ENCODE peak calls at places on chromosome 2, in ten cellular contexts. One of them, this sample, is unnamed.

GRCh38 chr2:127175821-127176354 is 44.2 kb downstream of the CYP27C1 start:
- DNase-seq in central memory CD4-positive, alpha-beta T cell: no peak
- DNase-seq in mesenteric fat pad: no peak
- DNase-seq in heart left ventricle: no peak
- DNase-seq in EL: peak; percentile 45
- DNase-seq in psoas muscle: no peak
- DNase-seq in activated T-cell treated with anti-CD3 and anti-CD28 coated beads for 4 hours: no peak
- DNase-seq in brain microvascular endothelial cell: no peak
- DNase-seq in OCI-M1: no peak
- DNase-seq in T1000: peak; percentile 65
- DNase-seq in this sample: no peak

GRCh38 chr2:31267437-31268120 is 33.6 kb downstream of the EHD3 start:
- DNase-seq in central memory CD4-positive, alpha-beta T cell: no peak
- DNase-seq in mesenteric fat pad: no peak
- DNase-seq in heart left ventricle: no peak
- DNase-seq in EL: no peak
- DNase-seq in psoas muscle: no peak
- DNase-seq in activated T-cell treated with anti-CD3 and anti-CD28 coated beads for 4 hours: no peak
- DNase-seq in brain microvascular endothelial cell: no peak
- DNase-seq in OCI-M1: no peak
- DNase-seq in T1000: no peak
- DNase-seq in this sample: no peak

GRCh38 chr2:56297671-56298070 is 113.9 kb downstream of the CCDC85A start:
- DNase-seq in central memory CD4-positive, alpha-beta T cell: no peak
- DNase-seq in mesenteric fat pad: no peak
- DNase-seq in heart left ventricle: no peak
- DNase-seq in EL: no peak
- DNase-seq in psoas muscle: no peak
- DNase-seq in activated T-cell treated with anti-CD3 and anti-CD28 coated beads for 4 hours: no peak
- DNase-seq in brain microvascular endothelial cell: no peak
- DNase-seq in OCI-M1: no peak
- DNase-seq in T1000: no peak
- DNase-seq in this sample: no peak

GRCh38 chr2:201260302-201260800 is at the start of gene CASP8:
- DNase-seq in central memory CD4-positive, alpha-beta T cell: peak; percentile 80
- DNase-seq in mesenteric fat pad: no peak
- DNase-seq in heart left ventricle: no peak
- DNase-seq in EL: peak; percentile 71
- DNase-seq in psoas muscle: no peak
- DNase-seq in activated T-cell treated with anti-CD3 and anti-CD28 coated beads for 4 hours: peak; percentile 48
- DNase-seq in brain microvascular endothelial cell: peak; percentile 32
- DNase-seq in OCI-M1: peak; percentile 87
- DNase-seq in T1000: no peak
- DNase-seq in this sample: peak; percentile 71

GRCh38 chr2:118197011-118197695 is 108.9 kb downstream of the INSIG2 start:
- DNase-seq in central memory CD4-positive, alpha-beta T cell: no peak
- DNase-seq in mesenteric fat pad: no peak
- DNase-seq in heart left ventricle: no peak
- DNase-seq in EL: peak; percentile 8
- DNase-seq in psoas muscle: no peak
- DNase-seq in activated T-cell treated with anti-CD3 and anti-CD28 coated beads for 4 hours: no peak
- DNase-seq in brain microvascular endothelial cell: peak; percentile 5
- DNase-seq in OCI-M1: peak; percentile 8
- DNase-seq in T1000: no peak
- DNase-seq in this sample: peak; percentile 39

GRCh38 chr2:44455877-44456276 is 94.1 kb downstream of the CAMKMT start:
- DNase-seq in central memory CD4-positive, alpha-beta T cell: no peak
- DNase-seq in mesenteric fat pad: no peak
- DNase-seq in heart left ventricle: no peak
- DNase-seq in EL: no peak
- DNase-seq in psoas muscle: no peak
- DNase-seq in activated T-cell treated with anti-CD3 and anti-CD28 coated beads for 4 hours: no peak
- DNase-seq in brain microvascular endothelial cell: no peak
- DNase-seq in OCI-M1: no peak
- DNase-seq in T1000: no peak
- DNase-seq in this sample: no peak

GRCh38 chr2:97950329-97951154 is 45.2 kb downstream of the TMEM131 start:
- DNase-seq in central memory CD4-positive, alpha-beta T cell: no peak
- DNase-seq in mesenteric fat pad: no peak
- DNase-seq in heart left ventricle: no peak
- DNase-seq in EL: peak; percentile 86
- DNase-seq in psoas muscle: no peak
- DNase-seq in activated T-cell treated with anti-CD3 and anti-CD28 coated beads for 4 hours: no peak
- DNase-seq in brain microvascular endothelial cell: peak; percentile 82
- DNase-seq in OCI-M1: no peak
- DNase-seq in T1000: no peak
- DNase-seq in this sample: peak; percentile 69

GRCh38 chr2:156340818-156341481 is 8.4 kb upstream of the NR4A2 start:
- DNase-seq in central memory CD4-positive, alpha-beta T cell: peak; percentile 2
- DNase-seq in mesenteric fat pad: no peak
- DNase-seq in heart left ventricle: no peak
- DNase-seq in EL: no peak
- DNase-seq in psoas muscle: no peak
- DNase-seq in activated T-cell treated with anti-CD3 and anti-CD28 coated beads for 4 hours: no peak
- DNase-seq in brain microvascular endothelial cell: no peak
- DNase-seq in OCI-M1: peak; percentile 86
- DNase-seq in T1000: no peak
- DNase-seq in this sample: no peak